ENCODE peak calls at places on chromosomes 2 and 18, in eight cellular contexts. F is endothelial cell of umbilical vein, W is gastrocnemius medialis, E is stomach, B is spleen, P is IMR-90, N is adrenal gland, Q is body of pancreas. C is an unnamed sample.

GRCh38 chr2:10924441-10924840 is 12.7 kb downstream of the KCNF1 start:
- DNase-seq in N (no peak), F (no peak), Q (no peak), W (no peak), P (no peak), E (no peak), B (peak; percentile 45), C (no peak)

GRCh38 chr2:86301010-86301409 is 36.4 kb downstream of the REEP1 start:
- DNase-seq in N (no peak), E (no peak), W (no peak), F (peak; percentile 30), B (no peak), Q (no peak), P (no peak), C (no peak)

GRCh38 chr2:70984228-70984575 is 5.8 kb downstream of the ANKRD53 start:
- DNase-seq in F (no peak), E (no peak), W (no peak), Q (peak; percentile 0), P (no peak), B (no peak), N (no peak), C (no peak)

GRCh38 chr2:3305952-3306351 is 71.7 kb downstream of the EIPR1 start:
- DNase-seq in Q (no peak), W (no peak), E (peak; percentile 60), N (no peak), P (no peak), F (no peak), B (peak; percentile 61), C (no peak)

GRCh38 chr2:69733338-69734039 is 8.4 kb upstream of the ANXA4 start:
- DNase-seq in E (no peak), W (no peak), P (peak; percentile 34), B (no peak), Q (no peak), F (no peak), N (no peak), C (no peak)

GRCh38 chr2:120195575-120195974 is 27.6 kb downstream of the TMEM185B start:
- DNase-seq in F (no peak), Q (no peak), B (no peak), P (no peak), E (no peak), N (no peak), W (no peak), C (no peak)

GRCh38 chr2:62770629-62771028 is 65.1 kb downstream of the EHBP1 start:
- DNase-seq in P (no peak), N (no peak), F (no peak), W (no peak), E (no peak), Q (no peak), B (no peak), C (no peak)

GRCh38 chr18:25230658-25231326 is 121.2 kb downstream of the ZNF521 start:
- DNase-seq in Q (peak; percentile 33), W (peak; percentile 78), P (peak; percentile 90), F (peak; percentile 97), N (peak; percentile 45), B (peak; percentile 78), E (peak; percentile 60), C (peak; percentile 65)

GRCh38 chr2:119148082-119148715 is 10.4 kb downstream of the C1QL2 start:
- DNase-seq in E (no peak), W (no peak), N (no peak), B (no peak), Q (no peak), P (no peak), F (no peak), C (no peak)

GRCh38 chr2:99626158-99626557 is 136.3 kb upstream of the REV1 start:
- DNase-seq in Q (no peak), W (no peak), P (no peak), B (no peak), E (no peak), N (no peak), F (no peak), C (no peak)

GRCh38 chr2:129796801-129797488 is 182.5 kb upstream of the RAB6C start:
- DNase-seq in E (no peak), B (no peak), N (no peak), Q (no peak), P (no peak), F (no peak), W (no peak), C (no peak)

GRCh38 chr2:88880441-88880953 is 189.0 kb downstream of the RPIA start:
- DNase-seq in N (peak; percentile 47), P (peak; percentile 39), E (no peak), B (no peak), Q (peak; percentile 50), W (no peak), F (peak; percentile 63), C (no peak)

GRCh38 chr2:28403388-28403956 is 10.8 kb downstream of the FOSL2 start:
- DNase-seq in Q (peak; percentile 31), W (no peak), E (no peak), P (no peak), B (no peak), N (no peak), F (no peak), C (no peak)

GRCh38 chr18:13436596-13436995 is 218.0 kb downstream of the LDLRAD4 start:
- DNase-seq in N (no peak), F (no peak), E (no peak), Q (no peak), P (no peak), W (no peak), B (no peak), C (no peak)

GRCh38 chr2:98730851-98731708 is at the start of gene MGAT4A:
- DNase-seq in P (no peak), F (peak; percentile 52), Q (peak; percentile 88), N (peak; percentile 88), B (peak; percentile 95), W (peak; percentile 71), E (peak; percentile 82), C (peak; percentile 39)

GRCh38 chr2:201466050-201466660 is 14.6 kb downstream of the STRADB start:
- DNase-seq in B (no peak), Q (no peak), E (no peak), P (peak; percentile 90), W (no peak), N (no peak), F (peak; percentile 71), C (no peak)

DNA sequence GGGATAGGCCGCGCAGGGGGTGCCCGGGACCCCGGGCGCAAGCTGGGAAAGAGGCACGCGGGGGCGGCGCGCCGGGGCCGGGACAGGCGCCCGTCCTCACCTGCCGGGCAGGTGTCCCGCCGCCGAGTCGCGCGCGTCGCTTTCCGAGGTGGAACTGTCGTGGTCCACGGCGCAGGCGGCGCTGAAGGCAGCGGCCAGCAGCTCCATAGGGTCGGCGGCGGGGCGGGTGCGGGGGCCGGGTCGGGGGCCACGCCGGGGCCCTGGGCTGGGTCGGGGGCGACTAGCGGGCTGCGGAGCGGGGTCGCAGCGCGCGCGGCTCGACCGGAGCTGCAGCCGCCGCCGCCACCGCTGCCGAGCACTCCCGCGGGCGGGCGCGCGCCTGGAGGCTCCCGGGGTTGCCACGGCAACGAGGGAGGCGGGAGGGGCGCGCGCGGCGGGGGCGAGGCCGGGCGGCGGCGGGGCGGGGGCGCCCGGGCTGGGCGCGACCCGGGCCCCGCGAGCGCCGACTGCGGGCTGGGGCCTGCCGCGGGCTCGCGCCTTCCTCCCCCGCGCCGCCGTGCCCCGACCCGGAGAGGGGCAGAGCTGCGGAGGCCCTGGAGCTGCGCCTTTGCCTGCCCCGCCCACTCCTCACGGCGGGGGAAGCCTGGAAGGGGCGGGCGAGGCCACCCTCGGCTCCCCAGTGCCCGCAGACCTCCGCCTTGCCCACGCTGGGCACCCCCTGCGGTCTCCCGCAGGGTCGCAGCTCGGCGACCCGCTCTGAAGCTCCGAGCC is 57.9 kb downstream of the SNORC start:
- DNase-seq in W (no peak), Q (peak; percentile 39), F (no peak), E (no peak), P (no peak), B (no peak), N (no peak), C (no peak)
- H3K27me3 ChIP-seq in W (peaks cover 35% of the 10 kb centered on the region), Q (no peaks in the 10 kb centered on the region), F (peaks cover 34% of the 10 kb centered on the region), E (peaks cover 15% of the 10 kb centered on the region), P (peaks cover 48% of the 10 kb centered on the region), B (peaks cover 39% of the 10 kb centered on the region), N (peaks cover 41% of the 10 kb centered on the region), C (peaks cover 22% of the 10 kb centered on the region)

GRCh38 chr2:75518638-75519465 is 41.9 kb downstream of the EVA1A start:
- DNase-seq in F (no peak), P (peak; percentile 35), E (no peak), Q (no peak), B (no peak), N (no peak), W (no peak), C (no peak)
- TF ChIP-seq POLR2A in F (no peak), P (no peak), E (no peak), Q (no peak), B (no peak), N (no peak), W (no peak), C (no peak)

DNA sequence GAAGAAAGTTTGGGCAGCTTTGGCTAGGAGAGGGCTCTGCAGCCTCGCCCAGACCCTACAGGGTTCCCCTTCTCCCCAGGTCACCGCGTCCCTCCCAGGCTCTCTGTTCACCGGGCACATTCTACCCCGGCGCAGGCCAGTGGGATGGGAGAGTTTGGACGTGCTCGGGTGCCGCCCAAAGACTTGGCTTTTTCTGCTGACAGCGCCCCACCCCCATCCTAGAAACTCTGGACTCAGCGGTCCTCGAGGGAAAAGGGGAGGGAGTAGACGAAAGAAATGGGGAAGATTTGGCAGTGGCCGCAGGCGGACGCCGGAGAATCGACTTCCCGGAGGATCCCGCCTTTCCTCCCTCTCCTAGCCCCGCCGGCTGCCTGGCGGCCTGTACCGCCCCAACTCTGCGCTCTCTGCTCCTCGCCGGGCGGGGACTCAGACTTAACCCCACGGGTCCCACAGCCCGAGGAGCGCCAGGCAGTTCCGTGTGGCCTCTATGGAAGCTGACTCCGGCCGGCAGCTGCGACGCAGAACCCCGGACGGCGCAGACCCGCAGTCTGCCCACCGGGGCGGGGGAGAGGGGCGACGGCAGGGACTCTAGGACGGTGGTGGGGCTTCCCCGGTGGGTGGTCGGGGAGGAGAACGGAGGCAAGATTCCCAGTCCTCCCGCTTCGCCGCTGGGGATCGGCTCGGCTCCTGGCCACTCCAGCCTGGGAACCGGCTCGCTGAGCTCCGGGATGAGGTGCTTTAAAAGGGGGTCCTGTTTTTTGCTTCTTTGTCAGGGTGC is 865 bp upstream of the SIX2 start:
- DNase-seq in Q (peak; percentile 73), B (no peak), N (peak; percentile 33), E (peak; percentile 59), F (peak; percentile 37), W (peak; percentile 76), P (no peak), C (peak; percentile 59)
- H3K27me3 ChIP-seq in Q (no peaks in the 10 kb centered on the region), B (peaks cover 92% of the 10 kb centered on the region), N (peaks cover 78% of the 10 kb centered on the region), E (peaks cover 4% of the 10 kb centered on the region), F (peaks cover 62% of the 10 kb centered on the region), W (no peaks in the 10 kb centered on the region), P (peaks cover 96% of the 10 kb centered on the region), C (no peaks in the 10 kb centered on the region)

DNA sequence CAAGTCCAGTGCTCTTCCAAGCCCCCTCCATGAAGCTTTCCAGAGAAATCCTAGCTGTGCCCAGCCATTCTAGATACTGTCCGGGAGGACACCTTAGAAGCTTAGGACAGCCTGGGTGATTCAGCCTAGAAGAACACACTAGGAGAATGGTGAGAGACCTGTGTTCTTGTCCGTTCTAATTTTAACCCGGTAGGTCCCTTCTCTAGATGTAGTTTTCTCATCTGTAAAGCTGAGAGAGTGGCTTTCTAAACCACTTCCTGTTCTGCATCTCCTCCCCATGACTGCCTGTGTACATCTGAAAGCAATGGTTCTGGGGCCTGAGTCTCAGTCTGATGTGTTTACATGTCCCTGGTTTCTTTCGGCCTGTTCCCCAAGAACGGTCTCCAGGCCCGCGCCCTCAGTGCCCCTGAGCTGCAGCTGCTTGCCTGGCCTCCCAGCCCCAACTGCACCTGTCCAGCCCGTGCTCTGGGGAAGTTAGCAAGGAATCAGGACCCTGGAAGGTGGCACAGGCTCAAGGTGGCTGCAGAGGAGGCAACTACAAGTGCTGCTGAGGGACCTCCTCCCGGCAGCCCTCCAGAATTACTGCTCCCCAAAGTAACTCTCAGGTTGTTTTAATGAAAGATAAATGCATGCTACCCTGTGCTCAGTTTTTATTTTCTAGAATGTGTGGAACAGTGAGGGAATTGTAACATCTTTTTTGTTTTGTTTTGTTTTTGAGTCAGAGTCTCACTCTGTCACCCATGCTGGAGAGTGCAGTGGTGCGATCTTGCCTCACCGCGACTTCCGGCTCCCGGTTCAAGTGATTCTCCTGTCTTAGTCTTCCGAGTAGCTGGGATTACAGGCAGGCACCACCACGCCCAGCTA is 105.9 kb downstream of the LBH start:
- DNase-seq in W (no peak), Q (no peak), N (no peak), B (peak; percentile 88), E (no peak), P (peak; percentile 36), F (no peak), C (no peak)
- TF ChIP-seq POLR2A in W (no peak), Q (no peak), N (no peak), B (no peak), E (no peak), P (no peak), F (no peak), C (no peak)